ENCODE peak calls at places on chromosome 10, in six cellular contexts. B is neural progenitor cell; X is CD4-positive, alpha-beta T cell; F is bronchial epithelial cell; V is non-pigmented ciliary epithelial cell; E is anterior cingulate cortex. A is an unnamed sample.

GRCh38 chr10:11468126-11468742 is 143.2 kb downstream of the USP6NL start:
- DNase-seq in F (peak), E (no peak), X (no peak), B (no peak), V (peak), A (no peak)

GRCh38 chr10:47020491-47020890 is 109.3 kb downstream of the PTPN20 start:
- DNase-seq in X (no peak), B (no peak), F (peak), V (no peak), E (no peak), A (no peak)

GRCh38 chr10:62021978-62022802 is 120.7 kb downstream of the ARID5B start:
- DNase-seq in V (no peak), F (no peak), B (no peak), E (no peak), X (no peak), A (no peak)

GRCh38 chr10:22250897-22251605 is 33.2 kb upstream of the EBLN1 start:
- DNase-seq in B (no peak), V (no peak), E (no peak), X (no peak), F (peak), A (no peak)

GRCh38 chr10:110365356-110366143 is 60.8 kb upstream of the SMNDC1 start:
- DNase-seq in V (no peak), F (no peak), B (no peak), X (no peak), E (no peak), A (no peak)

GRCh38 chr10:17758200-17758599 is 6.2 kb downstream of the TMEM236 start:
- DNase-seq in X (no peak), B (no peak), V (no peak), E (no peak), F (no peak), A (no peak)

GRCh38 chr10:85599081-85599480 is 767.5 kb downstream of the GRID1 start:
- DNase-seq in E (no peak), B (no peak), V (no peak), F (no peak), X (no peak), A (no peak)

GRCh38 chr10:118793545-118793944 is 38.8 kb upstream of the CACUL1 start:
- DNase-seq in X (no peak), B (no peak), V (no peak), E (no peak), F (peak), A (no peak)

GRCh38 chr10:29791773-29792172 is 157.0 kb upstream of the SVIL start:
- DNase-seq in F (no peak), E (no peak), X (no peak), V (no peak), B (no peak), A (no peak)

GRCh38 chr10:51224610-51225230 is 150.4 kb downstream of the PRKG1 start:
- DNase-seq in X (no peak), B (no peak), V (no peak), F (no peak), E (no peak), A (no peak)

GRCh38 chr10:121823993-121824463 is 103.8 kb downstream of the ATE1 start:
- DNase-seq in E (no peak), X (no peak), V (peak), F (peak), B (peak), A (peak)

GRCh38 chr10:49605177-49605938 is 4.8 kb upstream of the SLC18A3 start:
- DNase-seq in X (no peak), F (peak), E (no peak), B (no peak), V (no peak), A (no peak)

GRCh38 chr10:78177013-78177370 is 143.3 kb downstream of the RPS24 start:
- DNase-seq in X (no peak), F (no peak), B (peak), V (no peak), E (no peak), A (no peak)

GRCh38 chr10:125605167-125605566 is 77.8 kb downstream of the TEX36 start:
- DNase-seq in V (peak), B (no peak), X (no peak), F (no peak), E (no peak), A (no peak)

GRCh38 chr10:69961168-69961863 is 91.3 kb upstream of the MACROH2A2 start:
- DNase-seq in E (no peak), V (no peak), F (no peak), B (peak), X (no peak), A (no peak)

GRCh38 chr10:74596713-74597112 is 229.7 kb upstream of the KAT6B start:
- DNase-seq in F (no peak), V (no peak), B (no peak), E (no peak), X (no peak), A (no peak)

A was measured in foreskin melanocyte.